ENCODE peak calls at places on chromosomes 16 and 17, in eight cellular contexts. N is C1 segment of cervical spinal cord; Y is bronchial epithelial cell; B is fibroblast of the aortic adventitia; E is PC-3; P is stimulated activated CD8-positive, alpha-beta memory T cell treated with anti-CD3 and anti-CD28 coated beads, Interleukin-15, amount 100 ng/mL, for 1 hour; I is stimulated activated CD4-positive, alpha-beta T cell treated with anti-CD3 and anti-CD28 coated beads, TNF-alpha, amount 100 ng/mL, for 48 hours; A is HCEC 1CT. F is an unnamed sample.
A peak's percentile ranks its signal among the peaks of the same experiment; 100 is the strongest.

GRCh38 chr17:37291351-37291750 is 84.4 kb upstream of the C17orf78 start:
- DNase-seq in Y (no peak), A (no peak), P (no peak), N (no peak), E (no peak), B (no peak), I (no peak), F (no peak)

GRCh38 chr16:2969545-2970521 is 685 bp downstream of the PAQR4 start:
- DNase-seq in A (peak; percentile 44), P (peak; percentile 24), N (peak; percentile 47), I (peak; percentile 70), E (peak; percentile 66), Y (peak; percentile 59), B (peak; percentile 16), F (peak; percentile 21)

GRCh38 chr17:44187131-44187899 is 543 bp downstream of the TMUB2 start:
- DNase-seq in I (peak; percentile 47), N (no peak), Y (peak; percentile 59), A (peak; percentile 16), B (peak; percentile 63), P (no peak), E (no peak), F (peak; percentile 11)

GRCh38 chr17:16377804-16378400 is 3.0 kb upstream of the UBB start:
- DNase-seq in P (no peak), A (peak; percentile 27), B (peak; percentile 95), E (peak; percentile 93), Y (peak; percentile 92), I (no peak), N (peak; percentile 30), F (peak; percentile 18)

GRCh38 chr17:59093702-59094231 is 12.9 kb downstream of the TRIM37 start:
- DNase-seq in A (peak; percentile 91), E (peak; percentile 92), I (no peak), Y (peak; percentile 80), P (no peak), B (peak; percentile 98), N (no peak), F (peak; percentile 93)

GRCh38 chr17:3788200-3788599 is 12.8 kb downstream of the ITGAE start:
- DNase-seq in A (peak; percentile 4), P (no peak), B (no peak), E (no peak), N (no peak), I (no peak), Y (no peak), F (no peak)

GRCh38 chr16:51143166-51143565 is 7.9 kb downstream of the SALL1 start:
- DNase-seq in Y (no peak), B (no peak), P (no peak), A (no peak), I (no peak), N (no peak), E (no peak), F (no peak)

GRCh38 chr16:81646561-81646960 is 132.5 kb upstream of the PLCG2 start:
- DNase-seq in N (no peak), P (no peak), A (peak; percentile 36), Y (peak; percentile 80), I (no peak), B (no peak), E (peak; percentile 63), F (peak; percentile 77)

GRCh38 chr17:48484850-48485249 is 46.0 kb downstream of the HOXB1 start:
- DNase-seq in B (no peak), P (no peak), N (no peak), Y (peak; percentile 86), I (no peak), A (peak; percentile 78), E (peak; percentile 94), F (peak; percentile 66)

GRCh38 chr17:3724373-3725077 is 822 bp downstream of the HASPIN start:
- DNase-seq in A (no peak), P (no peak), B (no peak), I (no peak), Y (no peak), N (no peak), E (no peak), F (no peak)

GRCh38 chr16:54160939-54161897 is 125.4 kb downstream of the IRX3 start:
- DNase-seq in A (no peak), E (no peak), N (no peak), P (no peak), I (no peak), B (no peak), Y (no peak), F (no peak)

GRCh38 chr16:85129846-85130706 is 17.8 kb upstream of the CIBAR2 start:
- DNase-seq in E (no peak), B (peak; percentile 79), N (no peak), I (no peak), Y (no peak), A (peak; percentile 27), P (no peak), F (peak; percentile 36)

GRCh38 chr17:13638855-13639458 is 37.2 kb upstream of the HS3ST3A1 start:
- DNase-seq in E (peak; percentile 46), B (peak; percentile 50), P (no peak), I (no peak), N (no peak), Y (peak; percentile 57), A (peak; percentile 4), F (peak; percentile 10)

GRCh38 chr16:79644977-79645667 is 44.6 kb upstream of the MAF start:
- DNase-seq in B (no peak), N (no peak), P (no peak), Y (peak; percentile 79), I (no peak), E (no peak), A (no peak), F (no peak)

GRCh38 chr17:50201226-50201854 is at the start of gene COL1A1:
- DNase-seq in I (no peak), N (no peak), A (peak; percentile 90), B (peak; percentile 94), P (no peak), E (no peak), Y (no peak), F (peak; percentile 96)

GRCh38 chr17:76535788-76536510 is 1.6 kb downstream of the CYGB start:
- DNase-seq in Y (no peak), N (no peak), P (no peak), A (no peak), E (no peak), I (no peak), B (no peak), F (no peak)

GRCh38 chr17:4542726-4543191 is 12.4 kb downstream of the MYBBP1A start:
- DNase-seq in E (no peak), A (no peak), P (no peak), N (no peak), I (no peak), B (no peak), Y (no peak), F (no peak)

GRCh38 chr17:27203241-27203640 is 90.7 kb upstream of the WSB1 start:
- DNase-seq in A (no peak), B (no peak), Y (peak; percentile 26), E (no peak), P (no peak), I (no peak), N (no peak), F (no peak)

GRCh38 chr17:50169121-50169764 is 3.4 kb downstream of the SGCA start:
- DNase-seq in Y (peak; percentile 50), E (peak; percentile 80), A (peak; percentile 53), I (no peak), P (no peak), N (no peak), B (peak; percentile 82), F (peak; percentile 68)

GRCh38 chr17:9575381-9576072 is at the start of gene STX8:
- DNase-seq in N (peak; percentile 81), A (peak; percentile 90), Y (peak; percentile 66), I (peak; percentile 70), E (peak; percentile 74), P (peak; percentile 54), B (peak; percentile 86), F (peak; percentile 89)

GRCh38 chr16:8814095-8814806 is 16.6 kb downstream of the PMM2 start:
- DNase-seq in A (no peak), N (no peak), B (no peak), P (no peak), E (no peak), I (no peak), Y (no peak), F (no peak)

GRCh38 chr17:35433075-35433894 is 985 bp upstream of the SLFN12 start:
- DNase-seq in Y (peak; percentile 95), I (peak; percentile 42), B (peak; percentile 99), N (no peak), E (peak; percentile 88), A (peak; percentile 99), P (peak; percentile 45), F (peak; percentile 99)

GRCh38 chr17:56230660-56231059 is 77.4 kb downstream of the ANKFN1 start:
- DNase-seq in N (no peak), E (no peak), A (no peak), B (peak; percentile 91), P (no peak), Y (no peak), I (no peak), F (no peak)